ENCODE peak calls at places on chromosomes 12 and 14, in eight cellular contexts. S is upper lobe of right lung; B is neural progenitor cell; G is choroid plexus epithelial cell; Q is tibial artery; W is cardiac fibroblast; M is CD8-positive, alpha-beta T cell; C is GM23248. L is an unnamed sample.

GRCh38 chr12:43158126-43158525 is 393.9 kb downstream of the ADAMTS20 start:
- DNase-seq in G (no peak), W (no peak), Q (no peak), B (no peak), M (no peak), C (no peak), S (no peak), L (no peak)

GRCh38 chr14:49946320-49947141 is 53.6 kb downstream of the ARF6 start:
- DNase-seq in W (peak), Q (peak), S (no peak), C (peak), B (no peak), G (peak), M (no peak), L (no peak)

GRCh38 chr14:97349946-97350345 is 552.8 kb downstream of the VRK1 start:
- DNase-seq in Q (no peak), B (no peak), M (no peak), G (no peak), S (no peak), W (no peak), C (no peak), L (no peak)

GRCh38 chr12:11801643-11802042 is 152.2 kb downstream of the ETV6 start:
- DNase-seq in C (no peak), M (no peak), B (no peak), S (no peak), W (no peak), G (no peak), Q (no peak), L (no peak)

GRCh38 chr12:67365131-67365530 is 96.0 kb downstream of the CAND1 start:
- DNase-seq in C (no peak), S (no peak), M (no peak), G (no peak), B (no peak), Q (no peak), W (no peak), L (no peak)

GRCh38 chr12:8493084-8493483 is 20.2 kb upstream of the CLEC4D start:
- DNase-seq in M (peak), B (no peak), W (no peak), Q (no peak), C (no peak), G (no peak), S (no peak), L (no peak)

GRCh38 chr12:1662761-1663439 is 28.0 kb upstream of the ADIPOR2 start:
- DNase-seq in B (peak), G (peak), C (peak), M (peak), Q (peak), W (peak), S (peak), L (no peak)

GRCh38 chr12:128606040-128606439 is 217.7 kb downstream of the SLC15A4 start:
- DNase-seq in G (peak), M (no peak), Q (no peak), B (no peak), C (no peak), W (no peak), S (no peak), L (no peak)

GRCh38 chr12:65779091-65779642 is 45.1 kb upstream of the HMGA2 start:
- DNase-seq in B (peak), G (peak), M (no peak), S (no peak), C (peak), Q (no peak), W (peak), L (no peak)

GRCh38 chr14:90087433-90087832 is 25.6 kb downstream of the KCNK13 start:
- DNase-seq in Q (peak), W (peak), S (no peak), G (peak), B (no peak), C (peak), M (no peak), L (peak)

GRCh38 chr12:108647936-108648287 is 14.2 kb upstream of the SELPLG start:
- DNase-seq in C (no peak), S (no peak), B (no peak), Q (no peak), M (no peak), W (no peak), G (no peak), L (no peak)

GRCh38 chr14:52551696-52552062 is 626 bp downstream of the TXNDC16 start:
- DNase-seq in G (peak), M (no peak), C (peak), S (no peak), B (peak), Q (no peak), W (peak), L (no peak)

GRCh38 chr12:112906712-112907414 is at the start of gene OAS1:
- DNase-seq in Q (no peak), S (no peak), G (peak), M (no peak), W (peak), B (peak), C (peak), L (no peak)

GRCh38 chr14:59377991-59378720 is 87.0 kb downstream of the GPR135 start:
- DNase-seq in C (no peak), M (no peak), B (no peak), S (no peak), G (peak), Q (no peak), W (no peak), L (no peak)

GRCh38 chr12:66066071-66066928 is 64.2 kb downstream of the LLPH start:
- DNase-seq in W (peak), C (peak), M (peak), B (peak), Q (no peak), G (peak), S (no peak), L (no peak)

GRCh38 chr12:123936956-123937706 is 35.5 kb downstream of the CCDC92 start:
- DNase-seq in G (no peak), W (no peak), C (no peak), Q (no peak), M (no peak), S (peak), B (no peak), L (no peak)

GRCh38 chr12:123935956-123936355 is 36.7 kb downstream of the CCDC92 start:
- DNase-seq in C (no peak), S (no peak), M (no peak), G (no peak), B (no peak), W (no peak), Q (no peak), L (no peak)

GRCh38 chr12:123936471-123936870 is 36.2 kb downstream of the CCDC92 start:
- DNase-seq in Q (no peak), C (no peak), W (no peak), G (no peak), S (no peak), B (no peak), M (no peak), L (no peak)

GRCh38 chr12:123938679-123939480 is 33.8 kb downstream of the CCDC92 start:
- DNase-seq in W (no peak), C (peak), Q (no peak), M (no peak), G (peak), S (no peak), B (peak), L (no peak)

DNA sequence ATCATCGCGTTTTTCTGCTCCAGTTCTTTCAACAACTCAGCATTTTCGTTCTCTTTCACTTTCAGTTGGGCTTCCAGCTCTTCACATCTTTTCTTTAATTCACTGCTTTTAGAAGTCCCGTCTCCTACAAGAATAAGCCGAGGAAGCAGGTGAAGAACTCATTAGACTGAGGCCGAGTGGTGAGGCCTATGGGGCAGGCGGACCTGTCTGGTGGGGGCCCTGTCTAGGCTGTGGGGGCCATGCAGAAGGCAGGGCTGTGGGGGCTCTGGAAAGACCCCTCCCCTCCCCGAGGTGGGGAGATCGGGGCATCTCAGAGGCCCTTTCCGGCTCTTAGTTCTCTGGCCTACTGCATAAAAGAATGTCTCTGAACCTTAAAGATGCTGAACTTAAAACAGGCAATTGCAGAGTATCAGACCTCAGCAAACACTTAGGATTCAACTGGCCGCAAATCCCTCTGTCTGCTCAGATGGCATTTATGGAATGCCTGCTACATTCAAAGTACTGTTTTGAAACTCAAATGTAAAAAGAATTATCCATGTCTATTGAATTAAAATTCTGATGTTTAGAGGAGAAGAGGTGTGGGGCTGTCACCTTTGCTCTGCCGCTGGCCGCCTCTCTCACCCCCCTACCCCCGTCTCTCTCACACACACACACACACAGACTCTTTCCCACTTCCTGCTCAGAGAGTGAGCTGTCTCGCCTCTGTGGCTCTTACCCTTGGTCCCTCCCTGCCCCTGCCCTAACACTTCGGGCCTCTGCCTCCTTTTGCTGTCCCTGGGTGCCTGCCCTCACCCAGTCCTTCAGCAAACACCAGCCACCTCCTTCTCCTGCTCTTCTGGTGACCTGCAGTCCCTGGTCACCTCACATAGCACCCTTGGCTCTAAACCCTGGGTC is 34.7 kb downstream of the CCDC92 start:
- DNase-seq in Q (no peak), C (no peak), S (no peak), B (no peak), W (no peak), G (peak), M (peak), L (no peak)
- H3K4me3 ChIP-seq in Q (no peak), C (no peak), S (no peak), B (no peak), W (no peak), G (no peak), M (peak), L (no peak)

GRCh38 chr12:51970904-51971646 is 19.6 kb downstream of the ACVR1B start:
- DNase-seq in Q (no peak), G (peak), B (peak), W (peak), C (peak), S (no peak), M (peak), L (no peak)
- H3K4me3 ChIP-seq in Q (no peak), G (no peak), B (no peak), W (no peak), C (peak), S (no peak), M (no peak), L (no peak)

DNA sequence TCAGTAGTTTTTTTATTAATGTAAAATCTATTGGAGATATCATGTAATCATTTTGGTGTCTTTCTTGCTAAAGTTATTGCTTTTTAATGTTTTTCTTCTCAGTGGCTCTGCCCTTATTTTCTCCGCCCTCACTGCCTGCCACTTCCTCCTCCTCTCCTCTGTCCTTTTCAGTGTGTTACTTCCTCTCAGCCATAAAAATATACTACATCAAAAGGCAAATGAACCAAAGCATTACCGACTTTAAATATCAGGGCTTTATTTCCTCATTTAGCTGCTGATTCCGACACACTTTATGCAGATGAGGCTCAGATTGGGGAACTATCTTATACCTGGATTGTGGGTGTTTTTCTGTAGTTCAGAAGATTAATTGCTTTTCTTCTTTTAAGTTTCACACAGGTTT is 118.1 kb downstream of the CMAS start:
- DNase-seq in S (no peak), G (no peak), C (no peak), W (no peak), M (no peak), B (no peak), Q (no peak), L (no peak)
- H3K4me3 ChIP-seq in S (no peak), G (no peak), C (no peak), W (no peak), M (peak), B (no peak), Q (no peak), L (no peak)

GRCh38 chr12:124774462-124775167 is 89.0 kb downstream of the SCARB1 start:
- DNase-seq in Q (no peak), W (peak), G (peak), S (no peak), B (no peak), M (peak), C (peak), L (peak)

GRCh38 chr12:124772467-124773170 is 91.0 kb downstream of the SCARB1 start:
- DNase-seq in Q (no peak), W (no peak), B (no peak), S (no peak), G (no peak), C (peak), M (no peak), L (no peak)

GRCh38 chr12:124776126-124776513 is 87.5 kb downstream of the SCARB1 start:
- DNase-seq in M (no peak), W (no peak), Q (no peak), S (no peak), G (peak), B (no peak), C (no peak), L (no peak)

GRCh38 chr12:124771462-124772361 is 92.0 kb downstream of the SCARB1 start:
- DNase-seq in B (peak), G (peak), S (peak), M (peak), C (peak), W (peak), Q (peak), L (peak)

GRCh38 chr12:124774054-124774461 is 89.6 kb downstream of the SCARB1 start:
- DNase-seq in Q (no peak), W (peak), C (peak), G (peak), S (no peak), B (no peak), M (no peak), L (no peak)
- H3K4me3 ChIP-seq in Q (peak), W (no peak), C (peak), G (no peak), S (peak), B (no peak), M (no peak), L (peak)

GRCh38 chr14:81265641-81266169 is 44.9 kb upstream of the GTF2A1 start:
- DNase-seq in W (no peak), M (no peak), B (no peak), G (no peak), C (no peak), S (no peak), Q (no peak), L (no peak)

GRCh38 chr14:81264011-81264410 is 43.3 kb upstream of the GTF2A1 start:
- DNase-seq in W (no peak), S (no peak), B (no peak), G (no peak), Q (no peak), M (no peak), C (no peak), L (no peak)

GRCh38 chr14:81269979-81270375 is 49.2 kb upstream of the GTF2A1 start:
- DNase-seq in B (no peak), S (no peak), W (no peak), G (no peak), Q (no peak), C (no peak), M (no peak), L (no peak)

GRCh38 chr14:81269100-81269978 is 48.6 kb upstream of the GTF2A1 start:
- DNase-seq in G (peak), S (no peak), Q (no peak), C (peak), W (peak), B (peak), M (no peak), L (no peak)

GRCh38 chr14:81268016-81268416 is 47.3 kb upstream of the GTF2A1 start:
- DNase-seq in B (no peak), S (no peak), C (peak), Q (no peak), W (peak), G (peak), M (no peak), L (no peak)
- H3K4me3 ChIP-seq in B (no peak), S (no peak), C (no peak), Q (no peak), W (no peak), G (no peak), M (no peak), L (no peak)

GRCh38 chr14:23136566-23137133 is 17.6 kb upstream of the CEBPE start:
- DNase-seq in S (no peak), B (no peak), W (no peak), Q (no peak), M (no peak), C (no peak), G (no peak), L (no peak)

GRCh38 chr14:23140389-23140788 is 21.3 kb upstream of the CEBPE start:
- DNase-seq in S (no peak), C (no peak), B (no peak), M (no peak), Q (no peak), G (no peak), W (no peak), L (no peak)

GRCh38 chr14:23139874-23140273 is 20.8 kb upstream of the CEBPE start:
- DNase-seq in G (no peak), S (no peak), B (no peak), M (no peak), C (no peak), W (no peak), Q (no peak), L (no peak)

GRCh38 chr14:23138173-23138535 is 19.1 kb upstream of the CEBPE start:
- DNase-seq in Q (no peak), G (no peak), M (no peak), S (no peak), B (no peak), W (no peak), C (peak), L (no peak)

GRCh38 chr14:23137221-23138172 is 18.4 kb upstream of the CEBPE start:
- DNase-seq in Q (no peak), M (no peak), S (no peak), G (no peak), W (no peak), C (no peak), B (no peak), L (no peak)
- H3K4me3 ChIP-seq in Q (no peak), M (no peak), S (no peak), G (no peak), W (no peak), C (no peak), B (no peak), L (no peak)

GRCh38 chr14:104715871-104716270 is 8.2 kb upstream of the ADSS1 start:
- DNase-seq in G (no peak), C (no peak), W (no peak), M (no peak), Q (no peak), S (no peak), B (no peak), L (no peak)

GRCh38 chr14:104714681-104715080 is 9.3 kb upstream of the ADSS1 start:
- DNase-seq in C (no peak), B (no peak), Q (no peak), W (no peak), M (no peak), S (no peak), G (no peak), L (no peak)

GRCh38 chr14:104717137-104717536 is 6.9 kb upstream of the ADSS1 start:
- DNase-seq in C (no peak), G (no peak), S (no peak), Q (no peak), W (no peak), M (no peak), B (no peak), L (no peak)

GRCh38 chr14:104714066-104714465 is 10.0 kb upstream of the ADSS1 start:
- DNase-seq in G (no peak), Q (no peak), M (no peak), S (no peak), C (no peak), B (no peak), W (no peak), L (no peak)

DNA sequence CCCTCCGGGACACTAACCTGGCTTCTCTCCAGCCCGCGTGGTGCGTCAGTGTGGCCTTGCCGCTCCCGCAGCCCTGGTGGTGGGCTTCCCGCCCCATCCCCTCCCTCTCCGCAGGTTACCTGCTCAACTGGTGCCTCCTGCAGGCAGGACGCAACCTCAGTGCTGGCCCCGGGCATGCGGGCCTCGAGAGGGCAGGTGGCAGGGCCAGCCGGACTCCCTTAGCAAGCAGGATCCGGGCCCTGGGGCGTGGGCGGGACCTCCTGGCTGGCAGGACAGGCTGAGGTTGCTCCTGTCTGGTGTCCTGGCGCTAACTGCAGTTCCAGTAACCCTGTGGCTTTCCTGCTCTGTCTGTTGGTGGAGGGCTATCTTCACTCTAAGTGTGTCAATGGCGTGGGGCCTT is 8.6 kb upstream of the ADSS1 start:
- DNase-seq in G (no peak), W (no peak), S (no peak), Q (no peak), M (no peak), B (no peak), C (no peak), L (no peak)
- H3K4me3 ChIP-seq in G (no peak), W (no peak), S (no peak), Q (no peak), M (no peak), B (no peak), C (no peak), L (no peak)

DNA sequence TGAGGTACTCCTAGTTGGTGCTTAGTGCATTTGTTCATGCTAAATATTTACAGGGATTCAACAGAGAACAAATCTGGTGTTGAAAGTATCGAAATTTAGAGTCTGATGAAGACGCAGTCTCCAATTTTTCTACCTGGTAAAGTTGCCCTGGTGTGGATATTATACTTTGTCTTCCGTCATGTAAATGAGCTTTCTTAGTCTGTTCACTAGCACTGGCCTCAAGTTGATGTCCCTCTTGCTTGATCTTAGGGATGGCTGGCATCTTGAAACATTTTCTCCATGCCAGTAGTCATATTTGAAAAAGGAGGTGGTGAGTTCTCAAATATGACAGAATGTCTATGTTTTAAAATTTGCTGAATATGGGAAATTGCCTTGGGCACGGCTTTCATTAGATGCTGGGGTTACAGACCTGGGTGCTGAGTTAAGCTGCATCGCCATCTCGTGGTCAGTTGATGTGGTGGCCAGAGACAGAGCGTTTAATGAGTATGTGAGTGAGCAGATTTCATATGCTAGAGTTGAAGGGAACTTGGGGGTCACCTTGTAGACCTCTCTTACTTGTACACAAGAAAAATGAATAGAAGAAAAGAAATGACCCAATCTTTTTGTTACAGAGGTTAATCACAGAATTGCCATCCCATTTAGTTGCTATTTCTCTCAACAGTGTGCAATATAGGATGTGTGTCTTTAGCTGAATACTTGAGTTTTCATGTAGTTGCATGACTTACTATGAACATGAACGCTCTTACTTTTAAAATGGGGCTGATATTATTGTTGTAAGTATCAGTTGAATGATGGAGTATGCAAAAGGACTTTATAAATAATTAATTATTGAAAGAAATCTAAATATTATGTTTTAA is 172.8 kb upstream of the DCN start:
- DNase-seq in W (peak), Q (peak), M (peak), G (peak), C (peak), B (peak), S (peak), L (peak)
- H3K4me3 ChIP-seq in W (no peak), Q (no peak), M (no peak), G (no peak), C (no peak), B (no peak), S (no peak), L (no peak)

L was measured in thoracic aorta.